ENCODE peak calls at places on chromosomes 6 and 20, in five cellular contexts. P is A549, L is right lobe of liver, W is ovary, D is prostate gland. J is an unnamed sample.

GRCh38 chr20:19620471-19620870 is 137.6 kb upstream of the RIN2 start:
- DNase-seq in P (no peak), L (no peak), W (no peak), D (no peak), J (no peak)

GRCh38 chr6:159833556-159833955 is 33.5 kb downstream of the PNLDC1 start:
- DNase-seq in P (no peak), L (no peak), W (no peak), D (no peak), J (no peak)

GRCh38 chr20:62638680-62639406 is 3.5 kb upstream of the SLCO4A1 start:
- DNase-seq in P (no peak), L (no peak), W (no peak), D (no peak), J (no peak)

GRCh38 chr6:169326067-169326799 is 72.6 kb upstream of the THBS2 start:
- DNase-seq in P (no peak), L (no peak), W (no peak), D (no peak), J (no peak)

GRCh38 chr20:25071722-25072121 is 10.2 kb downstream of the VSX1 start:
- DNase-seq in P (no peak), L (peak), W (no peak), D (no peak), J (no peak)

GRCh38 chr6:4712291-4712690 is 63.9 kb upstream of the CDYL start:
- DNase-seq in P (no peak), L (no peak), W (no peak), D (no peak), J (no peak)

GRCh38 chr6:162151050-162151658 is 576.4 kb downstream of the PRKN start:
- DNase-seq in P (no peak), L (no peak), W (no peak), D (no peak), J (no peak)

GRCh38 chr6:160293844-160294243 is 35.2 kb upstream of the SLC22A2 start:
- DNase-seq in P (no peak), L (no peak), W (no peak), D (peak), J (no peak)

GRCh38 chr6:1037430-1037829 is 274.5 kb upstream of the FOXQ1 start:
- DNase-seq in P (no peak), L (no peak), W (no peak), D (no peak), J (no peak)

GRCh38 chr6:125586605-125587004 is 162.8 kb upstream of the HEY2 start:
- DNase-seq in P (no peak), L (no peak), W (no peak), D (no peak), J (no peak)

GRCh38 chr20:329325-329695 is 4.0 kb downstream of the SOX12 start:
- DNase-seq in P (no peak), L (no peak), W (no peak), D (no peak), J (no peak)

GRCh38 chr6:42378536-42378935 is 73.2 kb downstream of the TRERF1 start:
- DNase-seq in P (no peak), L (no peak), W (no peak), D (no peak), J (no peak)

GRCh38 chr20:550611-551010 is 7.0 kb upstream of the CSNK2A1 start:
- DNase-seq in P (no peak), L (no peak), W (no peak), D (no peak), J (no peak)

GRCh38 chr20:50085481-50086365 is 27.2 kb downstream of the UBE2V1 start:
- DNase-seq in P (peak), L (peak), W (no peak), D (peak), J (no peak)

GRCh38 chr6:117976030-117976651 is 69.1 kb downstream of the SLC35F1 start:
- DNase-seq in P (peak), L (no peak), W (no peak), D (peak), J (no peak)

GRCh38 chr6:46734867-46735719 is at the start of gene PLA2G7:
- DNase-seq in P (peak), L (no peak), W (peak), D (peak), J (no peak)

GRCh38 chr6:24356310-24357035 is 1.4 kb downstream of the DCDC2 start:
- DNase-seq in P (no peak), L (no peak), W (no peak), D (no peak), J (no peak)

GRCh38 chr20:24560571-24561485 is 91.4 kb downstream of the SYNDIG1 start:
- DNase-seq in P (no peak), L (no peak), W (no peak), D (no peak), J (no peak)

GRCh38 chr6:112018619-112019416 is 35.1 kb upstream of the CCN6 start:
- DNase-seq in P (no peak), L (peak), W (no peak), D (peak), J (peak)

GRCh38 chr6:43870660-43871061 is 100.7 kb downstream of the VEGFA start:
- DNase-seq in P (no peak), L (no peak), W (no peak), D (no peak), J (no peak)

GRCh38 chr20:34978092-34978744 is 22.6 kb downstream of the MYH7B start:
- DNase-seq in P (no peak), L (no peak), W (no peak), D (no peak), J (no peak)

GRCh38 chr6:144395014-144395413 is 109.9 kb downstream of the UTRN start:
- DNase-seq in P (no peak), L (no peak), W (no peak), D (no peak), J (no peak)

GRCh38 chr6:43764767-43765166 is 5.2 kb upstream of the VEGFA start:
- DNase-seq in P (no peak), L (no peak), W (peak), D (no peak), J (no peak)

GRCh38 chr6:81075974-81076373 is 676.5 kb downstream of the TENT5A start:
- DNase-seq in P (no peak), L (no peak), W (no peak), D (no peak), J (no peak)

GRCh38 chr6:113511100-113511499 is 346.0 kb upstream of the MARCKS start:
- DNase-seq in P (no peak), L (no peak), W (no peak), D (no peak), J (no peak)

GRCh38 chr6:17640477-17640917 is 40.4 kb downstream of the FAM8A1 start:
- DNase-seq in P (no peak), L (no peak), W (no peak), D (no peak), J (no peak)

GRCh38 chr6:11434565-11435326 is 102.8 kb upstream of the TMEM170B start:
- DNase-seq in P (peak), L (peak), W (no peak), D (peak), J (no peak)

GRCh38 chr20:41111578-41111951 is 25.8 kb upstream of the PLCG1 start:
- DNase-seq in P (no peak), L (no peak), W (no peak), D (no peak), J (no peak)

GRCh38 chr6:110744991-110745390 is 70.3 kb downstream of the CDK19 start:
- DNase-seq in P (no peak), L (no peak), W (no peak), D (no peak), J (no peak)

GRCh38 chr6:112308476-112308875 is 38.7 kb upstream of the RFPL4B start:
- DNase-seq in P (no peak), L (no peak), W (no peak), D (no peak), J (no peak)

GRCh38 chr20:53804920-53805894 is 211.6 kb upstream of the ZNF217 start:
- DNase-seq in P (peak), L (peak), W (no peak), D (no peak), J (no peak)

GRCh38 chr6:163667372-163668060 is 253.0 kb downstream of the QKI start:
- DNase-seq in P (no peak), L (no peak), W (no peak), D (no peak), J (peak)

GRCh38 chr6:50791900-50792508 is 26.7 kb upstream of the TFAP2B start:
- DNase-seq in P (peak), L (no peak), W (no peak), D (no peak), J (no peak)

GRCh38 chr20:22339091-22339881 is 245.1 kb downstream of the FOXA2 start:
- DNase-seq in P (peak), L (peak), W (no peak), D (peak), J (peak)

GRCh38 chr20:924639-925038 is 8.5 kb upstream of the ANGPT4 start:
- DNase-seq in P (no peak), L (no peak), W (no peak), D (no peak), J (no peak)

GRCh38 chr20:44911264-44911921 is 1.5 kb downstream of the PABPC1L start:
- DNase-seq in P (peak), L (peak), W (peak), D (peak), J (peak)

GRCh38 chr6:30213999-30214982 is 1.1 kb upstream of the TRIM26 start:
- DNase-seq in P (peak), L (peak), W (peak), D (peak), J (peak)
- TF ChIP-seq POLR2A in P (peak), L (peak), W (peak), D (peak), J (no peak)

GRCh38 chr6:131782764-131783163 is 25.1 kb upstream of the ENPP1 start:
- DNase-seq in P (no peak), L (no peak), W (no peak), D (no peak), J (no peak)
- TF ChIP-seq CTCF in P (no peak), L (peak), W (no peak), D (peak), J (no peak)

GRCh38 chr6:32938494-32938893 is 2.3 kb downstream of the HLA-DMB start:
- DNase-seq in P (no peak), L (no peak), W (no peak), D (no peak), J (no peak)

GRCh38 chr6:32943864-32944263 is 3.0 kb upstream of the HLA-DMB start:
- DNase-seq in P (no peak), L (no peak), W (no peak), D (no peak), J (no peak)

GRCh38 chr6:32941412-32941784 is 570 bp upstream of the HLA-DMB start:
- DNase-seq in P (no peak), L (no peak), W (no peak), D (no peak), J (no peak)

GRCh38 chr6:32942555-32942954 is 1.7 kb upstream of the HLA-DMB start:
- DNase-seq in P (no peak), L (no peak), W (no peak), D (no peak), J (no peak)

GRCh38 chr6:32940656-32941411 is at the start of gene HLA-DMB:
- DNase-seq in P (peak), L (peak), W (no peak), D (peak), J (no peak)
- TF ChIP-seq POLR2A in P (no peak), L (peak), W (no peak), D (peak), J (no peak)

DNA sequence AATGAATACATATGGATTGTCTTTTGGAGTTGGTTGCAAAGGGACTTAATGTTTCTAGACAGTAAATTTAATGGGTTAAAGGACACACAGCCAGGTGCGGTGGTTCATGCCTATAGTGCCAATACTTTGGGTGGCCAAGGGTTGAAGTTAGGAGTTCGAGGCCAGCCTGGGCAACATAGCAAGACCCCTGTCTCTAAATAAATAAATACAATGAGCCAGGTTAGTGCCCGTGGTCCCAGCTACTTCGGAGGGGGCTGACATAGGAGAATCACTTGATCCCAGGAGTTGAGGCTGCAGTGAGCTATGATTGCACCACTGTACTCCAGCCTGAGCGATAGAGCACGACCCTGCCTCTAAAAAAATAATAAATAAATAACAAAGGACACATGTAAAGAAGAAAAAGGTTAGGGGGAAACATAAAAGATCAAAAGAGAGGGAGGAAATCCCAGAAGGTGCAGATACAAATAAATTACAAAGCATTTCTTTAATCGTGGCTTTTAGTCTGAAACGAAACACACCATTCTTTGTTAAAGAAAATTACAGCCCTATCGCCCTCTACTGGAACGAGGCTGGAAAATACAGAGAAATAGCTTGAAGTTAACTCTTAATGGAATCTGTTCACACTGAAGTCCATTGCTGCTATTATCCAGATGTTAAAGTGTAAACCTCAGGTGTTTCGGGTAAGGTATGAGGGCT is 42.6 kb upstream of the SCML4 start:
- DNase-seq in P (no peak), L (no peak), W (no peak), D (no peak), J (no peak)
- TF ChIP-seq CTCF in P (peak), L (peak), W (no peak), D (peak), J (no peak)

GRCh38 chr20:47476452-47476851 is 25.2 kb upstream of the NCOA3 start:
- DNase-seq in P (no peak), L (no peak), W (no peak), D (no peak), J (no peak)
- TF ChIP-seq POLR2A in P (no peak), L (no peak), W (no peak), D (no peak), J (no peak)